ENCODE peak calls at places on chromosomes 16 and 17, in eight cellular contexts. S is activated T-helper 1 cell treated with Interleukin-2 at 50 U/mL for 16 hours; G is T-helper 1 cell; O is stimulated activated effector memory CD8-positive, alpha-beta T cell treated with anti-CD3 and anti-CD28 coated beads, Interleukin-12 subunit alpha, Interleukin-12 subunit beta, amount 100 ng/mL, for 72 hours; W is bronchial epithelial cell; T is T-helper 2 cell; L is AG08395; I is activated T-cell treated with anti-CD3 and anti-CD28 coated beads, Interleukin-2, amount 50 U/mL, for 72 hours. C is an unnamed sample.
A peak's percentile ranks its signal among the peaks of the same experiment; 100 is the strongest.

GRCh38 chr16:14641877-14642276 is 9.1 kb downstream of the BFAR start:
- DNase-seq in S (no peak), G (no peak), O (no peak), W (no peak), T (no peak), L (no peak), I (no peak), C (no peak)

GRCh38 chr17:27326585-27326984 is 32.7 kb downstream of the WSB1 start:
- DNase-seq in S (no peak), G (no peak), O (no peak), W (no peak), T (no peak), L (no peak), I (no peak), C (no peak)

GRCh38 chr16:30355954-30356308 is 823 bp upstream of the CD2BP2 start:
- DNase-seq in S (no peak), G (no peak), O (no peak), W (no peak), T (no peak), L (no peak), I (no peak), C (no peak)

GRCh38 chr17:44533533-44534246 is 23.6 kb upstream of the FZD2 start:
- DNase-seq in S (peak; percentile 69), G (peak; percentile 61), O (peak; percentile 93), W (peak; percentile 59), T (peak; percentile 74), L (peak; percentile 95), I (peak; percentile 89), C (peak; percentile 53)

GRCh38 chr16:53091508-53092211 is 36.9 kb downstream of the CHD9 start:
- DNase-seq in S (no peak), G (no peak), O (no peak), W (peak; percentile 46), T (no peak), L (peak; percentile 78), I (peak; percentile 13), C (no peak)

GRCh38 chr17:49390548-49391324 is 23.9 kb downstream of the PHB1 start:
- DNase-seq in S (no peak), G (no peak), O (peak; percentile 61), W (no peak), T (no peak), L (no peak), I (no peak), C (peak; percentile 50)

GRCh38 chr17:69222707-69223106 is 5.9 kb downstream of the ABCA10 start:
- DNase-seq in S (no peak), G (no peak), O (no peak), W (no peak), T (no peak), L (no peak), I (no peak), C (no peak)

GRCh38 chr17:31544186-31544585 is 152.7 kb downstream of the RAB11FIP4 start:
- DNase-seq in S (no peak), G (no peak), O (no peak), W (no peak), T (no peak), L (no peak), I (no peak), C (no peak)

GRCh38 chr17:40313660-40314556 is 4.9 kb downstream of the RARA start:
- DNase-seq in S (no peak), G (no peak), O (peak; percentile 48), W (peak; percentile 57), T (no peak), L (no peak), I (no peak), C (no peak)

GRCh38 chr16:27721548-27722265 is 171.8 kb downstream of the KATNIP start:
- DNase-seq in S (no peak), G (no peak), O (no peak), W (no peak), T (no peak), L (peak; percentile 69), I (no peak), C (no peak)

GRCh38 chr17:63311416-63311937 is 134.6 kb downstream of the CYB561 start:
- DNase-seq in S (no peak), G (no peak), O (no peak), W (no peak), T (no peak), L (no peak), I (no peak), C (no peak)

GRCh38 chr17:44217738-44218343 is 1.6 kb downstream of the UBTF start:
- DNase-seq in S (no peak), G (no peak), O (peak; percentile 69), W (no peak), T (no peak), L (no peak), I (peak; percentile 35), C (no peak)

GRCh38 chr17:66952681-66953638 is 11.5 kb upstream of the CACNG4 start:
- DNase-seq in S (no peak), G (no peak), O (no peak), W (no peak), T (no peak), L (no peak), I (no peak), C (no peak)

GRCh38 chr17:17492085-17492484 is 4.1 kb downstream of the RASD1 start:
- DNase-seq in S (no peak), G (no peak), O (no peak), W (no peak), T (no peak), L (no peak), I (no peak), C (no peak)

GRCh38 chr17:48723555-48724239 is 712 bp downstream of the PRAC2 start:
- DNase-seq in S (no peak), G (no peak), O (no peak), W (no peak), T (no peak), L (no peak), I (no peak), C (no peak)

GRCh38 chr16:30985401-30986128 is 558 bp downstream of the HSD3B7 start:
- DNase-seq in S (no peak), G (no peak), O (no peak), W (peak; percentile 39), T (no peak), L (peak; percentile 75), I (no peak), C (no peak)

GRCh38 chr16:84138824-84139627 is 6.0 kb downstream of the HSDL1 start:
- DNase-seq in S (no peak), G (no peak), O (no peak), W (no peak), T (no peak), L (peak; percentile 33), I (peak; percentile 60), C (no peak)

GRCh38 chr17:31724619-31725018 is 134.4 kb downstream of the COPRS start:
- DNase-seq in S (no peak), G (no peak), O (no peak), W (no peak), T (no peak), L (no peak), I (no peak), C (no peak)

C was measured in amygdala.